ENCODE peak calls at places on chromosomes 16 and 17, in four cellular contexts. Z, H, A and F are unnamed samples.

GRCh38 chr16:87014112-87014511 is 303.1 kb downstream of the C16orf95 start:
- DNase-seq in Z (no peak), H (no peak), A (no peak), F (no peak)

GRCh38 chr17:77440571-77440981 is 299.8 kb downstream of the SEC14L1 start:
- DNase-seq in Z (no peak), H (no peak), A (no peak), F (no peak)

GRCh38 chr17:57403241-57403640 is 146.9 kb downstream of the MSI2 start:
- DNase-seq in Z (no peak), H (no peak), A (no peak), F (no peak)

GRCh38 chr17:75315541-75316243 is 26.5 kb upstream of the SLC25A19 start:
- DNase-seq in Z (no peak), H (no peak), A (peak), F (peak)

GRCh38 chr16:56195151-56195550 is 3.9 kb downstream of the GNAO1 start:
- DNase-seq in Z (no peak), H (no peak), A (no peak), F (no peak)

GRCh38 chr16:61194573-61194972 is 841.7 kb downstream of the CDH8 start:
- DNase-seq in Z (no peak), H (no peak), A (no peak), F (no peak)

GRCh38 chr17:81337449-81337848 is 42.3 kb upstream of the SLC38A10 start:
- DNase-seq in Z (no peak), H (peak), A (no peak), F (no peak)

GRCh38 chr16:66920924-66921680 is 2.4 kb upstream of the CDH16 start:
- DNase-seq in Z (no peak), H (no peak), A (no peak), F (peak)

GRCh38 chr17:2990396-2990795 is 73.0 kb downstream of the OR1D5 start:
- DNase-seq in Z (no peak), H (peak), A (no peak), F (no peak)

GRCh38 chr17:73872816-73873215 is 228.6 kb upstream of the SDK2 start:
- DNase-seq in Z (no peak), H (peak), A (no peak), F (no peak)

GRCh38 chr17:45263477-45263860 is 1.6 kb upstream of the SPATA32 start:
- DNase-seq in Z (no peak), H (peak), A (no peak), F (no peak)

GRCh38 chr16:75319513-75320401 is 68.3 kb upstream of the BCAR1 start:
- DNase-seq in Z (no peak), H (no peak), A (peak), F (no peak)

DNA sequence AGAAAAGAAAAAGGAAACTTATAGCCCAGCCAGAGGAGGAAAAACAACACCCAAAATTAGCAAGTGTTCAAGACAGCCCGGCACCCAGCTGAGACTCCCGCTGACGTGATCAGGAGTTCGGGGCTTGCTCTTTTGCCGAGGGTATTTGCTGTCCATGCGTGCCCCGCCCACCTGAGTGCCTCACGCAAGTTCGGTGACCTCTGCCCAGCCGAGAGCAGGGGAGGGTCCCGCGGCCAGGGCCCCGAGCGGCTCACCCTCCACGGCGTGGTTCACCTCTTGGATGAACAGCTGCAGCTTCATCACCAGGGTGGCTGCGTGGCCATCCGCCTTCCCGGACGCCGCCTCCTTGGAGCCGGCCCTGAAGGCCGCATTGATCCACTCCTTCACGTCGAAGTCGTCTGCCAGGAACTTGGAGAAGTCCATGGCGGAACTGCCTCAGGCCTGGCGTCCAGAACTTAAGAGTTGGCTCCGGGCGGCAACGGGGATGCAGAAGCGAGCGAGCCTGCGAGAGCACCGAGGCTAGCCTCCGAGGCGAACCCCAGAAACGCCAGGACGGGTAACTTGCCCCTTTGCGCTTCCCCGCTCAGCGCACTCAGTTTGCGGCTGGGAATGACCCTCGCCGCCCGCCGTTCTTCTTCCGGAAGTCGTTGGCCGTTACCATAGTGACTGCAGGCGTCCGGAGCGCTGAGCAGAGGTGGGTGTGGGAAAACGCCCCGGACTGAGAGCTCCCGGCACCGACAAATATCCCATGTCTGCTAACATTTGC is at the start of gene COG7:
- DNase-seq in Z (peak), H (peak), A (peak), F (peak)
- H2BK12ac ChIP-seq in Z (no peak), H (no peak), A (no peak), F (no peak)

GRCh38 chr16:4426722-4427372 is 1.2 kb downstream of the DNAJA3 start:
- DNase-seq in Z (no peak), H (no peak), A (no peak), F (no peak)

GRCh38 chr16:4426021-4426684 is 485 bp downstream of the DNAJA3 start:
- DNase-seq in Z (no peak), H (no peak), A (no peak), F (peak)

GRCh38 chr16:4420703-4421102 is 4.3 kb upstream of the CORO7 start:
- DNase-seq in Z (no peak), H (no peak), A (peak), F (no peak)

GRCh38 chr16:4428500-4428899 is 2.8 kb downstream of the DNAJA3 start:
- DNase-seq in Z (no peak), H (no peak), A (no peak), F (no peak)

GRCh38 chr16:4425378-4426020 is at the start of gene DNAJA3:
- DNase-seq in Z (peak), H (peak), A (peak), F (peak)
- H3K18ac ChIP-seq in Z (peak), H (peak), A (peak), F (peak)

DNA sequence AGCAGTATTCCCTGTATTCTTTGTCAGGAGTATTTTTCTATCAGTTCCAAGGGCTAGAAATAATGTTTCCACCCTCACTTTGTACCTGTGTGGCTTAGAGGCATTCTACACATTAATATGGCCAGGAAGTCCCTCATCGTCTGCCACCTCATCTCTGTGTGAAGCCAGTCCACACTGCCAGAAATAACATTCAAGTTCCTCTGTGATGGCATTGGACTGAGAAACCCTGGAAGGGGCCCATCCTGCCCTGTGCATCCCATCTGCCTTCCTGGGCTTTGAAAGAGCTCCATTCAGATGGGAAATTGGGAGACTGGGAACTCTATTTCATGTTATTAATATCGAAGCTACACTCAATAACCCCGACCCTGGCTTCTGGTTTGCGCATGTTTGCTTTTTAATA is 497.2 kb upstream of the CDH5 start:
- DNase-seq in Z (no peak), H (no peak), A (no peak), F (no peak)
- H2BK12ac ChIP-seq in Z (no peak), H (no peak), A (no peak), F (no peak)

GRCh38 chr16:85139888-85140339 is 27.6 kb upstream of the CIBAR2 start:
- DNase-seq in Z (no peak), H (no peak), A (no peak), F (no peak)

GRCh38 chr16:85136705-85137322 is 24.5 kb upstream of the CIBAR2 start:
- DNase-seq in Z (no peak), H (no peak), A (peak), F (no peak)

GRCh38 chr16:85138825-85139627 is 26.8 kb upstream of the CIBAR2 start:
- DNase-seq in Z (no peak), H (no peak), A (no peak), F (peak)

GRCh38 chr16:85137323-85138072 is 25.2 kb upstream of the CIBAR2 start:
- DNase-seq in Z (no peak), H (no peak), A (peak), F (peak)

DNA sequence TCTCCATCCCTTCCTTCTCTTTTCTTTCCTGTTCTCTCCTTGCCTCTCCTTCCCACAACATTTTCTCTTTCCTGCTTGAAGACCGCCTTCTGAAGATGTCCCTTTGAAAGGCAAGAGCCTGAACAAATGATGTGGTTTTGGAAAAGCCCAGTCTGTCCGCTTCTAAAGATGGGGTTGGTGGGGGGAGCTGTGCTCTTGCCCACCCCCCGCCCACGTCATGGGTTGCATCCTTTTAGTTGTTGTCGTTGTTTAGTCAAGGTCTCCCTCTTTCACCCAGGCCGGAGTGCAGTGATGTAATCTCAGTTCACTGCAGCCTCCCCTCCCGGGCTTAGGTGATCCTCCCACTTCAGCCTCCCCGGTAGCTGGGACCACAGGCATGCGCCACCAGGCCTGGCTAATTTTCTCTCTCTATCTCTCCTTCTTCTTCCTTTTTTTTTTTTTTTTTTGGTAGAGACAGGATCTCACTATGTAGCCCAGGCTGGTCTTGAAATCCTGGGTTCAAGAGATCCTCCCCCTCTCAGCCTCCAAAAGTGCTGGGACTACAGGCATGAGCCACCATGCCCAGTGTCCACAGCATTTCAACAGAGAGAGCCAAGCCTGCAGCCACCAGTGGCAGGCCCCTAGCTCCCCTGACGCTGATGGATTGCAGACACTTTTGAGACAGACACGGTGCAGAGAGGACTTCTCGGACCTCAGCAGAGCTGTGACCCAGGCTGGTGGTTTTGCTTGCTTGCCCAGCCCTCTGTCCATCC is 26.0 kb upstream of the CIBAR2 start:
- DNase-seq in Z (no peak), H (no peak), A (no peak), F (no peak)
- H3K18ac ChIP-seq in Z (peak), H (no peak), A (peak), F (no peak)

GRCh38 chr17:7922499-7923289 is 6.6 kb upstream of the RNF227 start:
- DNase-seq in Z (peak), H (peak), A (peak), F (peak)
- H2BK12ac ChIP-seq in Z (peak), H (no peak), A (no peak), F (peak)

DNA sequence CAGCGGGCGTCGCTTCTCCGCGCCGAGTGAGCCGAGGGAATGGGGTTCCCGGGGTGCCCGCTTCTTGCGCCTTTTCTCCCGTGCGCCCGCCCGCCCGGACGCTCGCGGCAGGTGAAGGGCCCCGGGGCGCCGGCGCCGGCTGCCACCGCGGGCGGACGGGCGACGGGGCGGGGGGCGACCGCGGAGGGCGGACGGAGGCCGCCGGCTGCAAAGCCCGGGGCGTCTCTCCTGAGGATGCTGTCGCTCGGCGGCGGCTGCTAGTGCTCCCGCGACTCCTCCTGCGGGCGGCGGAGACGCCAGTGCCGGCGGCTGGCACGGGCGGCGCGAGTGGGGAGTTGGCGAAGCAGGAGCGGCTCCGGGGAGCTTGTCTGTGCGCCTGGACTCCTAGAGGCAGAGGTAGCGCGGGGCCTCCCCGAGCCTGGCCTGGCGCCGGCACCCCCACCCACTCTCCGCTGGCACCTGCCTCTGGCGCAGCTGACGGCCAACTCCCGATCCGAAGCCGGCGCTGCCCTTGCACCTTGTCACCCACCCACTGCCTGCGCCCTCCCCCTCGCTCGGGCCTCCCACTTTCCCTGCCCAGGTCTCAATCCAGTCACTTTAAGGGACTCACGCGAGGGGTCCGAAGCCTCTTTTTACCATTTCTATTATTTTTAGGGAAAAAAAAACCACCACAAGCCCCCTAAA is at the start of gene FAM20A:
- DNase-seq in Z (no peak), H (peak), A (peak), F (no peak)
- H3K18ac ChIP-seq in Z (peak), H (no peak), A (peak), F (peak)

GRCh38 chr16:12390644-12391043 is 413.0 kb downstream of the CPPED1 start:
- DNase-seq in Z (no peak), H (no peak), A (peak), F (no peak)

GRCh38 chr16:12390074-12390473 is 413.5 kb downstream of the SNX29 start:
- DNase-seq in Z (no peak), H (no peak), A (no peak), F (no peak)

GRCh38 chr16:12387311-12387710 is 410.8 kb downstream of the SNX29 start:
- DNase-seq in Z (no peak), H (no peak), A (no peak), F (no peak)

GRCh38 chr16:12387786-12388185 is 411.3 kb downstream of the SNX29 start:
- DNase-seq in Z (no peak), H (no peak), A (no peak), F (no peak)

GRCh38 chr16:12386076-12386641 is 409.6 kb downstream of the SNX29 start:
- DNase-seq in Z (no peak), H (peak), A (no peak), F (no peak)
- H2BK12ac ChIP-seq in Z (no peak), H (no peak), A (no peak), F (no peak)

GRCh38 chr17:34620458-34620857 is 41.1 kb downstream of the TMEM132E start:
- DNase-seq in Z (no peak), H (no peak), A (no peak), F (peak)

GRCh38 chr17:34623856-34624766 is 44.7 kb downstream of the TMEM132E start:
- DNase-seq in Z (no peak), H (no peak), A (no peak), F (peak)

GRCh38 chr17:34619687-34620217 is 40.4 kb downstream of the TMEM132E start:
- DNase-seq in Z (no peak), H (no peak), A (no peak), F (no peak)

GRCh38 chr17:34624767-34625389 is 45.5 kb downstream of the TMEM132E start:
- DNase-seq in Z (no peak), H (no peak), A (no peak), F (peak)

GRCh38 chr17:34622862-34623261 is 43.5 kb downstream of the TMEM132E start:
- DNase-seq in Z (no peak), H (no peak), A (no peak), F (no peak)
- H3K18ac ChIP-seq in Z (no peak), H (no peak), A (no peak), F (no peak)